ENCODE peak calls at places on chromosomes 16 and 17, in four cellular contexts. One of them, this sample, is unnamed.

GRCh38 chr16:12639044-12639443 is 164.6 kb downstream of the CPPED1 start:
- DNase-seq in lower lobe of right lung: no peak
- DNase-seq in Caco-2: no peak
- DNase-seq in endodermal cell: no peak
- DNase-seq in this sample: no peak

GRCh38 chr16:68910051-68910450 is 66.7 kb downstream of the TANGO6 start:
- DNase-seq in lower lobe of right lung: no peak
- DNase-seq in Caco-2: no peak
- DNase-seq in endodermal cell: no peak
- DNase-seq in this sample: no peak

GRCh38 chr17:37885136-37885535 is 39.1 kb upstream of the TBC1D3K start:
- DNase-seq in lower lobe of right lung: no peak
- DNase-seq in Caco-2: no peak
- DNase-seq in endodermal cell: no peak
- DNase-seq in this sample: no peak

GRCh38 chr17:68353121-68353521 is 61.8 kb downstream of the ARSG start:
- DNase-seq in lower lobe of right lung: no peak
- DNase-seq in Caco-2: no peak
- DNase-seq in endodermal cell: no peak
- DNase-seq in this sample: no peak

GRCh38 chr16:30184430-30185140 is 1.2 kb downstream of the CORO1A start:
- DNase-seq in lower lobe of right lung: peak
- DNase-seq in Caco-2: no peak
- DNase-seq in endodermal cell: peak
- DNase-seq in this sample: no peak

GRCh38 chr17:43056051-43056450 is 31.0 kb downstream of the RND2 start:
- DNase-seq in lower lobe of right lung: no peak
- DNase-seq in Caco-2: no peak
- DNase-seq in endodermal cell: no peak
- DNase-seq in this sample: no peak

GRCh38 chr16:19886061-19886792 is 1.6 kb upstream of the GPRC5B start:
- DNase-seq in lower lobe of right lung: peak
- DNase-seq in Caco-2: peak
- DNase-seq in endodermal cell: peak
- DNase-seq in this sample: peak

GRCh38 chr17:27564463-27564862 is 66.5 kb upstream of the LGALS9 start:
- DNase-seq in lower lobe of right lung: no peak
- DNase-seq in Caco-2: no peak
- DNase-seq in endodermal cell: no peak
- DNase-seq in this sample: no peak

GRCh38 chr16:86505185-86505898 is 5.0 kb upstream of the FOXF1 start:
- DNase-seq in lower lobe of right lung: no peak
- DNase-seq in Caco-2: no peak
- DNase-seq in endodermal cell: peak
- DNase-seq in this sample: no peak

GRCh38 chr17:68013385-68013784 is 17.1 kb upstream of the C17orf58 start:
- DNase-seq in lower lobe of right lung: no peak
- DNase-seq in Caco-2: no peak
- DNase-seq in endodermal cell: no peak
- DNase-seq in this sample: no peak

GRCh38 chr16:74232831-74233465 is 63.7 kb upstream of the PSMD7 start:
- DNase-seq in lower lobe of right lung: no peak
- DNase-seq in Caco-2: no peak
- DNase-seq in endodermal cell: no peak
- DNase-seq in this sample: no peak

GRCh38 chr16:5026664-5027063 is 7.1 kb downstream of the NAGPA start:
- DNase-seq in lower lobe of right lung: no peak
- DNase-seq in Caco-2: no peak
- DNase-seq in endodermal cell: no peak
- DNase-seq in this sample: no peak

GRCh38 chr17:39916918-39917317 is 1.5 kb downstream of the GSDMB start:
- DNase-seq in lower lobe of right lung: no peak
- DNase-seq in Caco-2: peak
- DNase-seq in endodermal cell: no peak
- DNase-seq in this sample: peak

GRCh38 chr16:30533748-30534367 is 800 bp downstream of the ZNF747 start:
- DNase-seq in lower lobe of right lung: no peak
- DNase-seq in Caco-2: no peak
- DNase-seq in endodermal cell: peak
- DNase-seq in this sample: no peak

GRCh38 chr17:28404812-28405570 is 1.0 kb downstream of the SLC46A1 start:
- DNase-seq in lower lobe of right lung: peak
- DNase-seq in Caco-2: no peak
- DNase-seq in endodermal cell: peak
- DNase-seq in this sample: no peak

GRCh38 chr17:39755550-39756375 is 18.0 kb downstream of the GRB7 start:
- DNase-seq in lower lobe of right lung: no peak
- DNase-seq in Caco-2: no peak
- DNase-seq in endodermal cell: peak
- DNase-seq in this sample: peak

GRCh38 chr17:21245703-21246102 is 7.5 kb downstream of the NATD1 start:
- DNase-seq in lower lobe of right lung: no peak
- DNase-seq in Caco-2: no peak
- DNase-seq in endodermal cell: peak
- DNase-seq in this sample: no peak

GRCh38 chr17:68621065-68621464 is 19.9 kb upstream of the FAM20A start:
- DNase-seq in lower lobe of right lung: no peak
- DNase-seq in Caco-2: no peak
- DNase-seq in endodermal cell: no peak
- DNase-seq in this sample: no peak

GRCh38 chr17:78735832-78736525 is 46.1 kb downstream of the CYTH1 start:
- DNase-seq in lower lobe of right lung: no peak
- DNase-seq in Caco-2: peak
- DNase-seq in endodermal cell: no peak
- DNase-seq in this sample: peak

GRCh38 chr17:2435181-2435741 is 34.4 kb upstream of the MNT start:
- DNase-seq in lower lobe of right lung: no peak
- DNase-seq in Caco-2: no peak
- DNase-seq in endodermal cell: peak
- DNase-seq in this sample: no peak

GRCh38 chr16:49640606-49641005 is 215.3 kb downstream of the ZNF423 start:
- DNase-seq in lower lobe of right lung: no peak
- DNase-seq in Caco-2: no peak
- DNase-seq in endodermal cell: no peak
- DNase-seq in this sample: no peak

GRCh38 chr16:21302898-21303528 is 24.9 kb upstream of the CRYM start:
- DNase-seq in lower lobe of right lung: no peak
- DNase-seq in Caco-2: no peak
- DNase-seq in endodermal cell: no peak
- DNase-seq in this sample: no peak

GRCh38 chr16:86773339-86773715 is 195.0 kb downstream of the FOXL1 start:
- DNase-seq in lower lobe of right lung: no peak
- DNase-seq in Caco-2: no peak
- DNase-seq in endodermal cell: peak
- DNase-seq in this sample: no peak

GRCh38 chr16:67525176-67525860 is 3.3 kb upstream of the RIPOR1 start:
- DNase-seq in lower lobe of right lung: no peak
- DNase-seq in Caco-2: peak
- DNase-seq in endodermal cell: no peak
- DNase-seq in this sample: no peak

GRCh38 chr16:73062640-73063283 is 14.8 kb upstream of the ZFHX3 start:
- DNase-seq in lower lobe of right lung: no peak
- DNase-seq in Caco-2: no peak
- DNase-seq in endodermal cell: peak
- DNase-seq in this sample: no peak

DNA sequence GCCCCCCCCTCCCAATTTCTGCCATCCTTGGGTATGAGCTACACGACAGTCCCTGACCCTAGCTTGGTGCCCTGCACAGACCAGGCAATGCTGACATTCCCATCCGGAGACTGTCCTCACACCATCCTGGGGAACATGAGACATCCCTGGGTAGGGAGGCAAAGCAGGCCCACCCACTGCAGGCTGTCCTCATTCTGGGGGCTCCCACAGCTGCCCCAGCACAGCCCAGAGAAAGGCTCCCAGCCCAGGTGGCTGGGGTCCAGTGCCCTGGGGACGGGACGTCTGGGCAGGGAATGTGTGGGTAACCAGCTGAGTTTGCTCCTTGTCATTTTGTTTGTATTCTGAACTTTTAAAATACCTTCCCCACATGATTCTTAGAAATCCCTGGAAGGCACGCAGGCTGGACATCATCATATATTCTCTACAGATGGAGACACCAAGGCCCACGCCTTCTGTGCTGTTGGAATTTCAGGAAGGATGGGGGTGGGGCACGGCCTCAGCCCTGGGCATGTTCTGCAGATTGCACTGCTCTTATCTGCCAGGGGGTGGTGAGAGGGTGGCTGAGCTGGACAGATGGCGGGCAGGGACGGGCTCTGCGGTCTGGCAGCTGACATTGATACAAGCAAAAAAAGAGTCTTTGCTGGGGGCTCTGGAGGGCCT is 28.5 kb downstream of the LRRC75A start:
- DNase-seq in lower lobe of right lung: no peak
- DNase-seq in Caco-2: no peak
- DNase-seq in endodermal cell: peak
- DNase-seq in this sample: peak
- TF ChIP-seq CTCF in lower lobe of right lung: no peak
- TF ChIP-seq CTCF in Caco-2: peak
- TF ChIP-seq CTCF in endodermal cell: peak
- TF ChIP-seq CTCF in this sample: peak

DNA sequence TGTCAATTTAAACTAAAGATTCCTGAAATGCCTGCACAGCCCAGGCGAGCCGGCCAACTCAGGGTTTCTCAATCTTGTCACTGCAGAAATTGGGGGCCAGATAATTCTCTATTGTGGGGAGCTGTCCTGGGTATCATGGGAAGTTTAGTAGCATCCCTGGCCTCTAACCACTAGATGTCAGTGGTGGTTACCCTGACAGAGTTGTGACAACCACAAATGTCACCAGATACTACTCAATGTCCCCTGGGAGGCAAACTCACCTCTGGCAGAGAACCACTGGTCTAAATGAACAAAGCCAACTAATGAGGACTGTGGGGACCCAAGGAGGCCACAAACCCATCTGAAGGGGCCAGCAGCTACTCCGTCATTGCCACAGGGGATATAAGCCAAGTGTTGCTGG is 90.9 kb downstream of the MYH11 start:
- DNase-seq in lower lobe of right lung: no peak
- DNase-seq in Caco-2: peak
- DNase-seq in endodermal cell: peak
- DNase-seq in this sample: peak
- TF ChIP-seq CTCF in lower lobe of right lung: peak
- TF ChIP-seq CTCF in Caco-2: peak
- TF ChIP-seq CTCF in endodermal cell: peak
- TF ChIP-seq CTCF in this sample: peak

GRCh38 chr16:58000706-58001676 is at the start of gene USB1:
- DNase-seq in lower lobe of right lung: peak
- DNase-seq in Caco-2: peak
- DNase-seq in endodermal cell: peak
- DNase-seq in this sample: peak
- TF ChIP-seq CTCF in lower lobe of right lung: peak
- TF ChIP-seq CTCF in Caco-2: peak
- TF ChIP-seq CTCF in endodermal cell: peak
- TF ChIP-seq CTCF in this sample: peak

GRCh38 chr17:35769895-35770486 is 9.3 kb downstream of the C17orf50 start:
- DNase-seq in lower lobe of right lung: no peak
- DNase-seq in Caco-2: no peak
- DNase-seq in endodermal cell: no peak
- DNase-seq in this sample: no peak
- TF ChIP-seq CTCF in lower lobe of right lung: no peak
- TF ChIP-seq CTCF in Caco-2: no peak
- TF ChIP-seq CTCF in endodermal cell: peak
- TF ChIP-seq CTCF in this sample: peak

GRCh38 chr17:79991924-79992656 is 43.6 kb downstream of the TBC1D16 start:
- DNase-seq in lower lobe of right lung: no peak
- DNase-seq in Caco-2: peak
- DNase-seq in endodermal cell: no peak
- DNase-seq in this sample: peak
- TF ChIP-seq CTCF in lower lobe of right lung: peak
- TF ChIP-seq CTCF in Caco-2: no peak
- TF ChIP-seq CTCF in endodermal cell: peak
- TF ChIP-seq CTCF in this sample: no peak

DNA sequence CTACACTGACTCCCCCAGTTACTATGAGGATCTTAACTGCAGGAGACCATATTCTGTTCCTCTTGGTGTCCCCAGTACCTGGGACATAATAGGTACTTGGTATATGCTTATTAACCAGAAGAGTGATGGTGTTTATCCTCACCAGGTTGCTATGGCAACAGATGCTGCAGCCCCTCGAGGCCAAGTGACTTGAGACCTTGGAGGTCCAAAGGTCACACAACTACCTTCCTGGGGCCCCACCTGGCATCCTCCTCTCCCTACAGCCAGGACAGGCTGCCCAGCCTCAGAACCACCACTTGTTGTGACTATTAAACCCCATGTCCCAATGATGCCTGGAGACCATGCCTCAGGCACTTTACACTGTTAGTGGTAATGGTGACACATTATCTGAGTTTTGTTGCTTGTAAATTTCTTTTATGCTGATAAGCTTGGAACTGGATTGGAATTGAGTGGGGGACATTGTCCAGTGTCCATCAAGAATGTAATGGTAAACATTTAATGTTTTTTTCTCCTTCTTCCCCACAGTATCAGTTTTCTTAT is 189.4 kb downstream of the CCDC182 start:
- DNase-seq in lower lobe of right lung: no peak
- DNase-seq in Caco-2: no peak
- DNase-seq in endodermal cell: no peak
- DNase-seq in this sample: no peak
- TF ChIP-seq CTCF in lower lobe of right lung: no peak
- TF ChIP-seq CTCF in Caco-2: no peak
- TF ChIP-seq CTCF in endodermal cell: no peak
- TF ChIP-seq CTCF in this sample: no peak

GRCh38 chr17:33292981-33293867 is at the start of gene ASIC2:
- DNase-seq in lower lobe of right lung: no peak
- DNase-seq in Caco-2: peak
- DNase-seq in endodermal cell: peak
- DNase-seq in this sample: no peak
- TF ChIP-seq CTCF in lower lobe of right lung: no peak
- TF ChIP-seq CTCF in Caco-2: peak
- TF ChIP-seq CTCF in endodermal cell: peak
- TF ChIP-seq CTCF in this sample: no peak

GRCh38 chr17:4733073-4733531 is 1.9 kb downstream of the MED11 start:
- DNase-seq in lower lobe of right lung: peak
- DNase-seq in Caco-2: no peak
- DNase-seq in endodermal cell: peak
- DNase-seq in this sample: no peak
- TF ChIP-seq CTCF in lower lobe of right lung: peak
- TF ChIP-seq CTCF in Caco-2: peak
- TF ChIP-seq CTCF in endodermal cell: peak
- TF ChIP-seq CTCF in this sample: no peak

This sample was measured in Calu3.